ENCODE peak calls at places on chromosomes 4 and X, in five cellular contexts. N is OCI-LY7, J is SK-N-SH, Q is hepatocyte, Z is HCT116. F is an unnamed sample.

GRCh38 chr4:76251448-76252270 is at the start of gene FAM47E:
- DNase-seq in Q (peak), Z (no peak), N (no peak), J (peak), F (peak)

GRCh38 chr4:94304365-94304971 is 38.2 kb downstream of the HPGDS start:
- DNase-seq in Q (peak), N (peak), J (peak), Z (peak), F (peak)

GRCh38 chrX:71859637-71860036 is 51.0 kb upstream of the NHSL2 start:
- DNase-seq in J (no peak), N (peak), Z (peak), Q (peak), F (peak)

GRCh38 chr4:183960912-183961569 is 55.9 kb downstream of the STOX2 start:
- DNase-seq in N (no peak), Z (no peak), Q (no peak), J (no peak), F (no peak)

GRCh38 chr4:57023104-57023503 is 44.4 kb downstream of the POLR2B start:
- DNase-seq in Q (no peak), Z (no peak), J (no peak), N (no peak), F (peak)

GRCh38 chr4:121208571-121208970 is 44.5 kb upstream of the TNIP3 start:
- DNase-seq in J (no peak), Q (no peak), Z (no peak), N (no peak), F (no peak)

GRCh38 chr4:40388248-40388647 is 53.1 kb downstream of the CHRNA9 start:
- DNase-seq in Q (no peak), N (peak), J (no peak), Z (no peak), F (no peak)

GRCh38 chr4:165402375-165402774 is 23.6 kb downstream of the CPE start:
- DNase-seq in J (no peak), Q (no peak), N (no peak), Z (no peak), F (no peak)

GRCh38 chrX:370963-371745 is 15.6 kb downstream of the PPP2R3B start:
- DNase-seq in Z (no peak), Q (no peak), J (no peak), N (peak), F (no peak)

GRCh38 chrX:371907-372306 is 14.8 kb downstream of the PPP2R3B start:
- DNase-seq in Z (no peak), Q (no peak), J (no peak), N (peak), F (no peak)

GRCh38 chrX:373641-374471 is 12.9 kb downstream of the PPP2R3B start:
- DNase-seq in Z (no peak), N (peak), Q (peak), J (no peak), F (peak)

GRCh38 chrX:374566-374965 is 12.1 kb downstream of the PPP2R3B start:
- DNase-seq in J (peak), Q (no peak), Z (no peak), N (no peak), F (peak)

DNA sequence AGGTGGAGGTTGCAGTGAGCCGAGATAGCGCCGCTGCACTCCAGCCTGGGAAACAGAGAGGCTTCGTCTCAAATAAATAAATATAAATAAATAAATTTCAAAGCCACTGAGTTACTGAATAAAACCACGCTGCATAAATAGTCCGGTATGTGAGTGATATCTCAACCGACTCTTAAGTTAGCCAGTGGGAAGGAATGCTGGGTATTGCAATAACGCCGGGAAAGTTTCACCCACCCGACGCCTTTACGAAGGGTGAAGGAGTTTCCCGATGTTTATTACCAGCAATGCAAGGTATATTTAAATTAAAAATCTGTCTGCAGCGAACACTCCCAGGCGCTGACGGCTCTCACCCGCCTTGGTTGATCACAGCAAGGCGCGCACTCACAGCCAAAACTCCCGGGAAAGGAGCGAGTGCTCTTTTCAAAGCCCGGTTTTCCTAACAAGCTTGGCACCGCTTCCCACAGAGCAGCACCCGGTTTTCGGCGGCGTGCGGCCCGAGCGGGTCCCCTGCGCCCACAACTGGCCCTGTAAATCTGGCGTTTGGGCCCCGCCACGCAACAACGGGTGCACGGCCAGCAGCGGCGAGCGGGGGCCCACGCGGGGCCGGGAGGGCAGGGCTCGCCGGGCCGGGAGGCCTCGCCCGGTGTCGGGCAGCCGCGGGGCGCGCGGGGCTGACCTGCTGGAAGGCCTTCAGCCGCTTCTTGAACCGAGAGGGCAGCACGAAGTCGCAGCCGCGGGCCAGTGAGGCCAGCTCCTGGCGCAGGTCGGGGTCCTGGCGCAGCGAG is 13.7 kb downstream of the PPP2R3B start:
- DNase-seq in J (no peak), N (peak), Q (no peak), Z (no peak), F (peak)
- H3K4me3 ChIP-seq in J (no peak), N (peak), Q (no peak), Z (no peak), F (peak)

GRCh38 chrX:16839852-16840460 is 30.2 kb downstream of the RBBP7 start:
- DNase-seq in Z (no peak), J (no peak), Q (peak), N (no peak), F (peak)

GRCh38 chrX:16836371-16836770 is 33.8 kb downstream of the RBBP7 start:
- DNase-seq in Z (no peak), N (peak), Q (peak), J (peak), F (peak)

GRCh38 chrX:16838202-16839066 is 31.7 kb downstream of the RBBP7 start:
- DNase-seq in Z (no peak), N (no peak), J (no peak), Q (peak), F (peak)

GRCh38 chrX:16842684-16843083 is 27.5 kb downstream of the RBBP7 start:
- DNase-seq in N (no peak), Z (no peak), J (no peak), Q (no peak), F (peak)

GRCh38 chrX:16839224-16839851 is 30.8 kb downstream of the RBBP7 start:
- DNase-seq in Q (no peak), Z (no peak), N (no peak), J (no peak), F (no peak)
- TF ChIP-seq EZH2phosphoT487 in Q (no peak), Z (no peak), N (no peak), J (no peak), F (no peak)

DNA sequence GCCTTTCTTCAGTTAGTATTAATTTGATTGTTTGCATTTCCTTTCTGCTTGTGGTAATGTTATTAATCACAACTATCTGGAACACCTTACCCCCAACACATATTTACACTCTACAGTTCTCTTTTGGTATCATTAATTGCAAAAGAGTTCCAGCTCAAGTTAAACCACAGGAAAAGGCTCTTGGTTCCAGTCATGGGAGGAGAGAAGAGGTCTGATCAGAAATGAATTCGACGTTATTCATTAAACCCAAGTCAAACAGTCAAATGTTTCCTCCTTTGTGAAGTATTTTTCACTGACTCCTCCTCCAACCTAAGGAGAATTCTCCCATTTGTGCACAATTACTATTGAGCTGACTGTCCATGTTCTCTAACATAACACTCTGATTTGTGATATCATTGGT is 91.4 kb downstream of the SLC39A8 start:
- DNase-seq in J (no peak), Z (no peak), N (no peak), Q (no peak), F (no peak)
- H3K4me3 ChIP-seq in J (no peak), Z (no peak), N (no peak), Q (no peak), F (no peak)

DNA sequence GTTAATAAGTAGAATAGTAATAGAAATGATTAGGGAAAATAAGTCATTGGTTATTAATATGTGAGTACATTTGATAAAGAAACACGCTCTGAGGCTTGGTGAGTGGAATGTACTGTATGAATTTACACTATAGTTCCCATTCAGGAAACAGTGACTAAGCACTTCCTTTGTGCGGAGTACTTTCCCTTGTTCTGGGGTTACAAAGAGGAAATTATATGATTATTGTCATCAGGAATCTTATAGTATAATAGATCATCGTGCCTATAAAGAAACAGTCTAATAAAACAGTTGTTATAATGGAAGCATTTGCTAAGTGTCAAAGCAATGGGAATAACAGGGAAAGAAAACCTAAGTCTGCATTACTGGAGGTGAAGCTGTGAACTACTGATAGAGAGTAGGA is 138.0 kb downstream of the RPA4 start:
- DNase-seq in J (no peak), Z (no peak), Q (no peak), N (no peak), F (peak)
- TF ChIP-seq EZH2phosphoT487 in J (no peak), Z (no peak), Q (no peak), N (no peak), F (no peak)

GRCh38 chrX:65451663-65452062 is 82.9 kb downstream of the LAS1L start:
- DNase-seq in N (peak), Z (peak), Q (peak), J (peak), F (peak)
- H3K4me3 ChIP-seq in N (no peak), Z (no peak), Q (no peak), J (no peak), F (no peak)

DNA sequence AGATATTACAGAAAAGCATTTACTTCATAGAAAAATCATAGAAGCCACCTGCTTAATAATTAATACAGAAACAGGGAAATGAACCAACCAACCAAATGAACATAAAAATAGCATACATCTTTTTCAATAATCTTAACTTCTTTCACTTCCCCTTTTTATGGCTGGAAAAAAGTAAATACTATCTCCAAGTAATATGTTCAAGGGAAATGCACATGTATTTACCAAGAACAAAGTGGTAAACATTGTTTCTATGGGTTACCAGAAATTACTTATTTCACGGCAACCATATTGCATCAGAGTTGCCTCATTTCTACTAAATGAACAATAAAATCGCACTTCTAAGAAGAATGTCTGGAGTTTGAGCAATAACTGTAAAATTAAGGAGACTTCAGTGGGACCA is 321.3 kb downstream of the TMA16 start:
- DNase-seq in Z (no peak), N (no peak), J (no peak), Q (no peak), F (no peak)
- TF ChIP-seq EZH2phosphoT487 in Z (no peak), N (no peak), J (no peak), Q (no peak), F (no peak)

GRCh38 chr4:104489731-104490095 is 5.0 kb downstream of the CXXC4 start:
- DNase-seq in Z (no peak), N (no peak), Q (no peak), J (no peak), F (no peak)
- H3K4me3 ChIP-seq in Z (no peak), N (no peak), Q (no peak), J (no peak), F (no peak)

GRCh38 chr4:151488968-151489367 is 80.0 kb downstream of the FHIP1A start:
- DNase-seq in J (no peak), Z (no peak), N (no peak), Q (no peak), F (no peak)

GRCh38 chr4:151485541-151486131 is 76.7 kb downstream of the FHIP1A start:
- DNase-seq in Q (no peak), N (no peak), Z (no peak), J (no peak), F (peak)

GRCh38 chr4:151486166-151486565 is 77.2 kb downstream of the FHIP1A start:
- DNase-seq in Z (no peak), J (no peak), Q (no peak), N (no peak), F (peak)

GRCh38 chr4:151481813-151482212 is 72.8 kb downstream of the FHIP1A start:
- DNase-seq in N (no peak), J (no peak), Q (no peak), Z (no peak), F (no peak)

GRCh38 chr4:151484396-151485102 is 75.6 kb downstream of the FHIP1A start:
- DNase-seq in N (no peak), J (no peak), Z (peak), Q (peak), F (peak)
- TF ChIP-seq EZH2phosphoT487 in N (no peak), J (no peak), Z (no peak), Q (no peak), F (no peak)

GRCh38 chrX:112901821-112902732 is 61.4 kb upstream of the AMOT start:
- DNase-seq in N (no peak), Q (no peak), Z (no peak), J (peak), F (no peak)
- H3K4me3 ChIP-seq in N (no peak), Q (no peak), Z (no peak), J (no peak), F (no peak)

GRCh38 chr4:102627831-102628523 is 126.8 kb downstream of the NFKB1 start:
- DNase-seq in J (no peak), Z (peak), Q (no peak), N (no peak), F (peak)

GRCh38 chr4:102625232-102625930 is 124.2 kb downstream of the NFKB1 start:
- DNase-seq in N (peak), Q (peak), J (peak), Z (no peak), F (peak)

GRCh38 chr4:102620697-102621497 is 119.7 kb downstream of the NFKB1 start:
- DNase-seq in Z (peak), Q (peak), J (peak), N (peak), F (peak)

GRCh38 chr4:102623622-102624021 is 122.5 kb downstream of the NFKB1 start:
- DNase-seq in N (peak), J (peak), Z (peak), Q (peak), F (peak)
- TF ChIP-seq EZH2phosphoT487 in N (no peak), J (no peak), Z (no peak), Q (no peak), F (no peak)

F was measured in GM23248.